ENCODE peak calls at places on chromosomes 13 and 19, in four cellular contexts. W is HCT116, F is K562, X is SK-N-SH. R is an unnamed sample.

GRCh38 chr19:33815410-33816340 is 19.0 kb downstream of the KCTD15 start:
- DNase-seq in F (no peak), W (no peak), X (peak), R (no peak)

GRCh38 chr19:33233056-33233873 is 7.6 kb upstream of the SLC7A10 start:
- DNase-seq in W (no peak), F (no peak), X (no peak), R (no peak)

GRCh38 chr13:25300861-25301346 is 521 bp upstream of the NUP58 start:
- DNase-seq in W (no peak), X (peak), F (no peak), R (no peak)

GRCh38 chr13:36261976-36262375 is 35.6 kb downstream of the CCDC169 start:
- DNase-seq in X (no peak), W (no peak), F (no peak), R (no peak)

GRCh38 chr13:22212576-22212975 is 541.7 kb downstream of the FGF9 start:
- DNase-seq in X (no peak), F (no peak), W (no peak), R (no peak)

GRCh38 chr13:80389073-80390038 is 48.4 kb upstream of the SPRY2 start:
- DNase-seq in F (no peak), W (no peak), X (no peak), R (no peak)

GRCh38 chr13:47184311-47184710 is 287.5 kb upstream of the HTR2A start:
- DNase-seq in F (no peak), W (no peak), X (no peak), R (no peak)

GRCh38 chr13:95937700-95938320 is 115.4 kb downstream of the UGGT2 start:
- DNase-seq in X (no peak), W (no peak), F (no peak), R (no peak)

GRCh38 chr19:4089400-4089908 is 22.8 kb upstream of the ZBTB7A start:
- DNase-seq in W (no peak), F (no peak), X (no peak), R (no peak)

GRCh38 chr19:28456264-28456663 is 756.7 kb downstream of the UQCRFS1 start:
- DNase-seq in X (no peak), F (no peak), W (no peak), R (no peak)

GRCh38 chr19:28457620-28458019 is 755.3 kb downstream of the UQCRFS1 start:
- DNase-seq in F (no peak), X (no peak), W (no peak), R (no peak)

GRCh38 chr19:28454083-28454482 is 758.9 kb downstream of the UQCRFS1 start:
- DNase-seq in F (no peak), W (no peak), X (no peak), R (no peak)

DNA sequence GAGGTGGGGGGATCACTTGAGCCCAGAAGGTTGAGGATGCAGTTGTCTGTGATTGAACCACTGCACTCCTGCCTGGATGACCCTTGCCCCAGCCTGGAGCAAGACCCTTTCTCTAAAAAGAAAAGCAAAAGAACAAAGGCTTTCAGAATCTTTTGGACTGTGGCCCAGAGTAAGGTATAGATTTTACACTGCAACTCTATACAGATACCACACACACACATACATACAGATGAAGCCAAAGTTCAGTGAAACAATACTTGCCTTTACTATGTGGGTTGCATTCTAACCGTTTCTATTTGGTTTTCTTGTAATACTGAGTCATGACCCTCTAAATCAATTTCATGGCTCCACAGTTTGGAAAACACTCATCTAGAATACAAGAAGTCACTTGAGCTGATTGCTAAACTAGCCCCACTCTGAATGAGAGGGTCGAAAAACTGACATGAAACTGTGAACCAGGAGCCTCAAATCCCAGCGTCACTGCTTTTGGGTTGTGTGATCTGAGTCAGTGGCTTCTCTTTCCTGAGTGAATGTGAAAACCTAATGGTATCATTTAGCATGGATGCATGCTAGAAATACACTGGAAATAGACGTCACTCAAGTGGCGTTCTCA is 756.1 kb downstream of the UQCRFS1 start:
- DNase-seq in F (no peak), X (no peak), W (no peak), R (no peak)
- TF ChIP-seq JUND in F (no peak), X (no peak), W (no peak), R (no peak)

DNA sequence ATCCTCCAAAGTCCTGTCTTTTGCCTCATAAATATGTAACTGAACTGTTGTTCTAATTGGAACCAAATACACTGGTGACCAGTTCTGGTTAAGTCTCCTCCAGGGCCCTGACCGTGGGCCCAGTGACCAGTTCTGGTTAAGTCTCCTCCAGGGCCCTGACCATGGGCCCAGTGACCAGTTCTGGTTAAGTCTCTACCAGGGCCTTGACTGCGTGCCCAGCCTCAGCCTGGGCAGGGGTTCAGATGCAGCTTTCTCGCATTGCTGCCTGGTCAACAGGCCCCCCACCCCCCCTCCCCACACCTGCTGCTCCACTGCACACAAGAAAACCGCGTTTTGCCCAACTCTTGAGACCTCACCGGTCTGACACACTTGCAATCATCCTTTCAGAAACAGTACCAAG is 3.8 kb upstream of the GRTP1 start:
- DNase-seq in F (no peak), X (no peak), W (no peak), R (no peak)
- TF ChIP-seq JUND in F (no peak), X (no peak), W (no peak), R (no peak)

DNA sequence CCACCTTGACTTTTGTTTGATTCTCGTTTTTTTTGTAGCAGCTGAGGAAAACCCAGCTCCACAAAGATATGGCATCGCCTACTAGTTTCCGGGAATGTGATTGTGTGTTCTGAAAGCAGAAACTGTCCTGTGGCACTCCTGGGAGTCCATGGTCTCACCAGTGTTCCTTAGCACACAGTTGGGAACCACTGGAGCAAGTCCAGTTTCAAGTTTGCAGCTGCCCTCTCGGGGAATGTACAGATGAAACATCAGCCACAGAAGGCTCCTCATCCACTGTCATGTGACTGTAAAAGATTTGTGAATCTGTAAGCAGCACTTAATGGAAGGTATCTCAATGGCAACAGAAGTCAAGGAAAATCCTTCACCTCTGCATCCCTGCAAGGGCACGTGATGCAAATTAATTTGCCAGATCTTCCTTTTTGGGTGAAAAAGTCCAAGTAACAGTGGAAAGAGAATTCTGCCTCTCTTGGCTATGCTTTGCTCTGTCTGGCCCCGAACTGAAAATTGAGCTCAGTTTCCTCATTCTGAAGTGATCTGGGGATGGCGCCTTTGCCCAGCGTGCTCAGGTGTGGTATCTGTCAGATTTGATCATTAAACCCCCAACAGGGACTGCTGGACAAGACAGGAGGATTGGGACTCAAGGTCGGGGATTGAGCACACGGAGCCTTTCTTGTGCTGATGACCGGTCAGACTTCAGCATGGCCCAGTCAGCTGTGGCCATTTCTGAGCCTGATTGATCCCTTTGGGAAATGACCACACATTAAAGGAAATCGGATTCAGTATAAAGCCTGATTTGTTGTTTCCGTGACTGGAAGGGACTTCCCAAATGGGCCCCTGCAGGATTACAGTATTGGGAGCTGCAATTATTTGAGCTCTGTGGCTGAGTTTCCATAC is 58.8 kb downstream of the ING1 start:
- DNase-seq in W (no peak), X (no peak), F (no peak), R (no peak)
- TF ChIP-seq JUND in W (no peak), X (no peak), F (no peak), R (no peak)

GRCh38 chr19:46661735-46662592 is 982 bp upstream of the DACT3 start:
- DNase-seq in X (peak), W (peak), F (peak), R (peak)
- TF ChIP-seq JUND in X (no peak), W (no peak), F (peak), R (no peak)

DNA sequence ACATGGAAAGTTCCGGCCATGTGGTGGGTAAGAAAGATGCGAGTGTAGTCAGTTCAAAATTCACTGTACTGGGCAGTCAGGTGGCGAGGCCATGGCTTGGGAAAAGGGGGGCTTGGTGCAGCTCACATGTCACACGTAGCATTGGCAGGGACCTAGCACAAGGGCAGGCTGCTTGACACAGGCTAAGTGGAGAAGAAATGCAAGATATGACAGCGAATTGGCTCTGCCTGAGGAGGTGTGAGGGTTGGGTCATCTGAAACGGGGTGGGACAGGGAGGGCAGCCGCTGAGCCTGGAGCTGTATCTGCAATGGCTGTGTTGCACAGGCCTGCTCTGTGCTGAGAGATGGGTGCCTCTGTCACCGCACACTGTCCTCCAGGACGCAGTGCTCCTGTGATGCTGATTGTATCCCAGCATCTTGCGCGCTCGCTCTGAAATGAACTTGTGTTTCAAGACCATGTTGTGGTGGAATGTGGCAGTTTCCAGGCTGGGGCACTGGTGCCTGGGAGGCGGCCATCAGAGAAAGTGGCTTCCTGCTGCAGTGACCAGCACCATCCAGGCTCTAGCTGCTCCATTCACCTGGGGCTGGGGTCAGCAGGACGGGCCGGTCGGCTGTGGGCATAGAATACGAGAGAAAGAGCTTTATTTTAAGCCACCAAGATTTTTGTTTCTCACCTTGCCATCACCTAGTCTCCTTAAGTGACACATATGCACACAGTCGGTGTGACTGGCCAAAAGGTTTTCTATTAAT is 70.3 kb downstream of the TEX29 start:
- DNase-seq in F (no peak), X (no peak), W (no peak), R (no peak)
- TF ChIP-seq JUND in F (no peak), X (no peak), W (no peak), R (no peak)

GRCh38 chr19:1173160-1173844 is 766 bp downstream of the SBNO2 start:
- DNase-seq in X (peak), W (no peak), F (peak), R (no peak)
- TF ChIP-seq JUND in X (no peak), W (no peak), F (no peak), R (no peak)

GRCh38 chr13:43894438-43894837 is 14.7 kb downstream of the LACC1 start:
- DNase-seq in X (no peak), W (no peak), F (no peak), R (no peak)

GRCh38 chr13:43895940-43896339 is 16.2 kb downstream of the LACC1 start:
- DNase-seq in W (no peak), X (no peak), F (no peak), R (no peak)
- TF ChIP-seq JUND in W (no peak), X (no peak), F (no peak), R (no peak)